ENCODE peak calls at places on chromosome 10, in six cellular contexts. One of them, this sample, is unnamed.

GRCh38 chr10:88707429-88708110 is 1.5 kb downstream of the LIPK start:
- DNase-seq in GM12892: no peak
- DNase-seq in H1: no peak
- DNase-seq in K562: no peak
- DNase-seq in HepG2: no peak
- DNase-seq in SK-N-SH: no peak
- DNase-seq in this sample: no peak

GRCh38 chr10:14952851-14953451 is 945 bp downstream of the DCLRE1C start:
- DNase-seq in GM12892: no peak
- DNase-seq in H1: no peak
- DNase-seq in K562: no peak
- DNase-seq in HepG2: no peak
- DNase-seq in SK-N-SH: peak; percentile 34
- DNase-seq in this sample: no peak

GRCh38 chr10:80156216-80156615 is 23.7 kb downstream of the PLAC9 start:
- DNase-seq in GM12892: no peak
- DNase-seq in H1: no peak
- DNase-seq in K562: no peak
- DNase-seq in HepG2: no peak
- DNase-seq in SK-N-SH: no peak
- DNase-seq in this sample: no peak

GRCh38 chr10:92640110-92640509 is 47.2 kb downstream of the KIF11 start:
- DNase-seq in GM12892: no peak
- DNase-seq in H1: no peak
- DNase-seq in K562: no peak
- DNase-seq in HepG2: no peak
- DNase-seq in SK-N-SH: no peak
- DNase-seq in this sample: no peak

GRCh38 chr10:35379226-35380137 is 43.2 kb downstream of the CCNY start:
- DNase-seq in GM12892: no peak
- DNase-seq in H1: peak; percentile 55
- DNase-seq in K562: peak; percentile 91
- DNase-seq in HepG2: no peak
- DNase-seq in SK-N-SH: no peak
- DNase-seq in this sample: no peak

GRCh38 chr10:110481948-110482347 is 15.8 kb upstream of the DUSP5 start:
- DNase-seq in GM12892: no peak
- DNase-seq in H1: no peak
- DNase-seq in K562: no peak
- DNase-seq in HepG2: peak; percentile 24
- DNase-seq in SK-N-SH: no peak
- DNase-seq in this sample: no peak

GRCh38 chr10:786666-787512 is 97.4 kb upstream of the DIP2C start:
- DNase-seq in GM12892: no peak
- DNase-seq in H1: peak; percentile 45
- DNase-seq in K562: peak; percentile 4
- DNase-seq in HepG2: no peak
- DNase-seq in SK-N-SH: peak; percentile 20
- DNase-seq in this sample: no peak

GRCh38 chr10:22027666-22028238 is 24.2 kb upstream of the DNAJC1 start:
- DNase-seq in GM12892: no peak
- DNase-seq in H1: no peak
- DNase-seq in K562: no peak
- DNase-seq in HepG2: no peak
- DNase-seq in SK-N-SH: no peak
- DNase-seq in this sample: no peak

GRCh38 chr10:80161321-80162084 is 29.0 kb downstream of the PLAC9 start:
- DNase-seq in GM12892: no peak
- DNase-seq in H1: peak; percentile 59
- DNase-seq in K562: no peak
- DNase-seq in HepG2: peak; percentile 55
- DNase-seq in SK-N-SH: peak; percentile 50
- DNase-seq in this sample: no peak

GRCh38 chr10:57716884-57717283 is 550.8 kb downstream of the IPMK start:
- DNase-seq in GM12892: no peak
- DNase-seq in H1: no peak
- DNase-seq in K562: no peak
- DNase-seq in HepG2: no peak
- DNase-seq in SK-N-SH: no peak
- DNase-seq in this sample: no peak

GRCh38 chr10:20855398-20856038 is 41.6 kb downstream of the NEBL start:
- DNase-seq in GM12892: no peak
- DNase-seq in H1: no peak
- DNase-seq in K562: peak; percentile 12
- DNase-seq in HepG2: peak; percentile 28
- DNase-seq in SK-N-SH: peak; percentile 11
- DNase-seq in this sample: no peak

GRCh38 chr10:132516771-132517725 is 20.5 kb upstream of the INPP5A start:
- DNase-seq in GM12892: no peak
- DNase-seq in H1: peak; percentile 82
- DNase-seq in K562: peak; percentile 67
- DNase-seq in HepG2: peak; percentile 92
- DNase-seq in SK-N-SH: peak; percentile 85
- DNase-seq in this sample: no peak

GRCh38 chr10:63605568-63605967 is 84.4 kb downstream of the REEP3 start:
- DNase-seq in GM12892: no peak
- DNase-seq in H1: no peak
- DNase-seq in K562: no peak
- DNase-seq in HepG2: no peak
- DNase-seq in SK-N-SH: no peak
- DNase-seq in this sample: no peak

GRCh38 chr10:8616166-8616565 is 561.7 kb downstream of the GATA3 start:
- DNase-seq in GM12892: no peak
- DNase-seq in H1: no peak
- DNase-seq in K562: no peak
- DNase-seq in HepG2: peak; percentile 28
- DNase-seq in SK-N-SH: no peak
- DNase-seq in this sample: peak; percentile 5

GRCh38 chr10:113126506-113127192 is 176.6 kb downstream of the TCF7L2 start:
- DNase-seq in GM12892: no peak
- DNase-seq in H1: peak; percentile 71
- DNase-seq in K562: no peak
- DNase-seq in HepG2: peak; percentile 15
- DNase-seq in SK-N-SH: peak; percentile 94
- DNase-seq in this sample: peak; percentile 27

GRCh38 chr10:49170632-49171325 is 17.4 kb downstream of the TMEM273 start:
- DNase-seq in GM12892: no peak
- DNase-seq in H1: peak; percentile 30
- DNase-seq in K562: no peak
- DNase-seq in HepG2: no peak
- DNase-seq in SK-N-SH: no peak
- DNase-seq in this sample: no peak

GRCh38 chr10:125024496-125025234 is 82.7 kb downstream of the ZRANB1 start:
- DNase-seq in GM12892: no peak
- DNase-seq in H1: no peak
- DNase-seq in K562: no peak
- DNase-seq in HepG2: no peak
- DNase-seq in SK-N-SH: peak; percentile 77
- DNase-seq in this sample: no peak

GRCh38 chr10:108556176-108556575 is 1367.1 kb downstream of the XPNPEP1 start:
- DNase-seq in GM12892: no peak
- DNase-seq in H1: no peak
- DNase-seq in K562: no peak
- DNase-seq in HepG2: no peak
- DNase-seq in SK-N-SH: no peak
- DNase-seq in this sample: no peak

GRCh38 chr10:98316661-98317060 is 48.7 kb upstream of the LOXL4 start:
- DNase-seq in GM12892: no peak
- DNase-seq in H1: no peak
- DNase-seq in K562: no peak
- DNase-seq in HepG2: no peak
- DNase-seq in SK-N-SH: no peak
- DNase-seq in this sample: no peak

GRCh38 chr10:49053053-49053997 is 62.0 kb downstream of the VSTM4 start:
- DNase-seq in GM12892: no peak
- DNase-seq in H1: no peak
- DNase-seq in K562: no peak
- DNase-seq in HepG2: no peak
- DNase-seq in SK-N-SH: no peak
- DNase-seq in this sample: no peak

GRCh38 chr10:132421377-132422168 is 24.6 kb downstream of the PWWP2B start:
- DNase-seq in GM12892: no peak
- DNase-seq in H1: no peak
- DNase-seq in K562: peak; percentile 71
- DNase-seq in HepG2: peak; percentile 33
- DNase-seq in SK-N-SH: peak; percentile 45
- DNase-seq in this sample: peak; percentile 76

GRCh38 chr10:82982110-82982608 is 1107.2 kb downstream of the NRG3 start:
- DNase-seq in GM12892: no peak
- DNase-seq in H1: no peak
- DNase-seq in K562: no peak
- DNase-seq in HepG2: no peak
- DNase-seq in SK-N-SH: no peak
- DNase-seq in this sample: no peak

GRCh38 chr10:14253711-14254110 is 77.0 kb downstream of the FRMD4A start:
- DNase-seq in GM12892: no peak
- DNase-seq in H1: no peak
- DNase-seq in K562: no peak
- DNase-seq in HepG2: no peak
- DNase-seq in SK-N-SH: no peak
- DNase-seq in this sample: no peak

GRCh38 chr10:34955391-34955790 is 134.8 kb downstream of the CUL2 start:
- DNase-seq in GM12892: no peak
- DNase-seq in H1: no peak
- DNase-seq in K562: no peak
- DNase-seq in HepG2: no peak
- DNase-seq in SK-N-SH: no peak
- DNase-seq in this sample: no peak

GRCh38 chr10:114393482-114393881 is 10.8 kb downstream of the AFAP1L2 start:
- DNase-seq in GM12892: no peak
- DNase-seq in H1: no peak
- DNase-seq in K562: no peak
- DNase-seq in HepG2: no peak
- DNase-seq in SK-N-SH: no peak
- DNase-seq in this sample: no peak

GRCh38 chr10:13099144-13099665 is 758 bp upstream of the OPTN start:
- DNase-seq in GM12892: peak; percentile 46
- DNase-seq in H1: peak; percentile 71
- DNase-seq in K562: peak; percentile 38
- DNase-seq in HepG2: peak; percentile 38
- DNase-seq in SK-N-SH: peak; percentile 74
- DNase-seq in this sample: no peak
- TF ChIP-seq TAF1 in GM12892: no peak
- TF ChIP-seq TAF1 in H1: no peak
- TF ChIP-seq TAF1 in K562: no peak
- TF ChIP-seq TAF1 in HepG2: no peak
- TF ChIP-seq TAF1 in SK-N-SH: no peak
- TF ChIP-seq TAF1 in this sample: no peak

GRCh38 chr10:59513558-59513957 is 151.2 kb upstream of the FAM13C start:
- DNase-seq in GM12892: no peak
- DNase-seq in H1: no peak
- DNase-seq in K562: no peak
- DNase-seq in HepG2: no peak
- DNase-seq in SK-N-SH: peak; percentile 34
- DNase-seq in this sample: no peak

GRCh38 chr10:59512951-59513350 is 150.6 kb upstream of the FAM13C start:
- DNase-seq in GM12892: no peak
- DNase-seq in H1: no peak
- DNase-seq in K562: no peak
- DNase-seq in HepG2: no peak
- DNase-seq in SK-N-SH: peak; percentile 7
- DNase-seq in this sample: no peak

GRCh38 chr10:59505931-59506330 is 143.6 kb upstream of the FAM13C start:
- DNase-seq in GM12892: no peak
- DNase-seq in H1: no peak
- DNase-seq in K562: no peak
- DNase-seq in HepG2: no peak
- DNase-seq in SK-N-SH: no peak
- DNase-seq in this sample: no peak

GRCh38 chr10:59508956-59509355 is 146.6 kb upstream of the FAM13C start:
- DNase-seq in GM12892: no peak
- DNase-seq in H1: no peak
- DNase-seq in K562: no peak
- DNase-seq in HepG2: no peak
- DNase-seq in SK-N-SH: no peak
- DNase-seq in this sample: no peak

GRCh38 chr10:59508296-59508695 is 145.9 kb upstream of the FAM13C start:
- DNase-seq in GM12892: no peak
- DNase-seq in H1: no peak
- DNase-seq in K562: no peak
- DNase-seq in HepG2: no peak
- DNase-seq in SK-N-SH: no peak
- DNase-seq in this sample: no peak
- TF ChIP-seq TAF1 in GM12892: no peak
- TF ChIP-seq TAF1 in H1: no peak
- TF ChIP-seq TAF1 in K562: no peak
- TF ChIP-seq TAF1 in HepG2: no peak
- TF ChIP-seq TAF1 in SK-N-SH: no peak
- TF ChIP-seq TAF1 in this sample: no peak

GRCh38 chr10:129768437-129769355 is 195.4 kb downstream of the EBF3 start:
- DNase-seq in GM12892: no peak
- DNase-seq in H1: peak; percentile 75
- DNase-seq in K562: no peak
- DNase-seq in HepG2: no peak
- DNase-seq in SK-N-SH: no peak
- DNase-seq in this sample: no peak

GRCh38 chr10:129767751-129768150 is 196.3 kb downstream of the EBF3 start:
- DNase-seq in GM12892: no peak
- DNase-seq in H1: peak; percentile 27
- DNase-seq in K562: no peak
- DNase-seq in HepG2: no peak
- DNase-seq in SK-N-SH: no peak
- DNase-seq in this sample: no peak

GRCh38 chr10:129764901-129765663 is 199.0 kb downstream of the EBF3 start:
- DNase-seq in GM12892: no peak
- DNase-seq in H1: peak; percentile 33
- DNase-seq in K562: no peak
- DNase-seq in HepG2: no peak
- DNase-seq in SK-N-SH: no peak
- DNase-seq in this sample: no peak

GRCh38 chr10:129765664-129766550 is 198.2 kb downstream of the EBF3 start:
- DNase-seq in GM12892: no peak
- DNase-seq in H1: peak; percentile 34
- DNase-seq in K562: no peak
- DNase-seq in HepG2: no peak
- DNase-seq in SK-N-SH: no peak
- DNase-seq in this sample: no peak

GRCh38 chr10:129766611-129767550 is 197.2 kb downstream of the EBF3 start:
- DNase-seq in GM12892: no peak
- DNase-seq in H1: peak; percentile 41
- DNase-seq in K562: no peak
- DNase-seq in HepG2: no peak
- DNase-seq in SK-N-SH: no peak
- DNase-seq in this sample: no peak
- TF ChIP-seq TAF1 in GM12892: no peak
- TF ChIP-seq TAF1 in H1: no peak
- TF ChIP-seq TAF1 in K562: no peak
- TF ChIP-seq TAF1 in HepG2: no peak
- TF ChIP-seq TAF1 in SK-N-SH: no peak
- TF ChIP-seq TAF1 in this sample: no peak

DNA sequence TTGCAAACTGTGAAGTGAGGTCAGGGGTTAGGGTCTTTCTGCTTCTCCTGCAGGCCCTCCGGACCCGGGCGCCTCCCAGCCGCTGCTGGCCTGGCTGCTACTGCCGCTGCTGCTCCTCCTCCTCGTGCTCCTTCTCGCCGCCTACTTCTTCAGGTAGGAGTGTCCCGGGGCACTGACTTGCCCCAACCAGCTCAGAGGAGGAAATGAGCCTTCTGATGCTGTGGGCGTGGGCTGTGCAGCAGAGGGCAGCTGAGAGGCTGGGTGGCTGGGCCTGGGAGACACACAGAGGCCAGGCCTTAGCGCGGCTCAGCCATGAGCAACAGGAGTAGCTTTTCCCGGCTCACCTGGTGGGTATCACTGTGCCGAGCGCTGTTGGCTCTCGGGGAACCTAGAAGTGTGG is 78.9 kb downstream of the MKI67 start:
- DNase-seq in GM12892: peak; percentile 90
- DNase-seq in H1: peak; percentile 71
- DNase-seq in K562: peak; percentile 23
- DNase-seq in HepG2: no peak
- DNase-seq in SK-N-SH: no peak
- DNase-seq in this sample: peak; percentile 84
- TF ChIP-seq TAF1 in GM12892: no peak
- TF ChIP-seq TAF1 in H1: peak; percentile 45
- TF ChIP-seq TAF1 in K562: no peak
- TF ChIP-seq TAF1 in HepG2: no peak
- TF ChIP-seq TAF1 in SK-N-SH: no peak
- TF ChIP-seq TAF1 in this sample: no peak

This sample was measured in GM12891.